ENCODE peak calls at places on chromosomes 11 and 22, in four cellular contexts. V is sigmoid colon, M is suprapubic skin, S is K562. K is an unnamed sample.

GRCh38 chr11:60953781-60954180 is 1.8 kb upstream of the SLC15A3 start:
- DNase-seq in S (no peak), V (no peak), M (peak; percentile 42), K (no peak)

GRCh38 chr11:88016392-88017020 is 158.7 kb downstream of the RAB38 start:
- DNase-seq in M (peak; percentile 75), S (peak; percentile 73), V (peak; percentile 83), K (peak; percentile 57)

GRCh38 chr11:67395555-67396257 is 3.9 kb downstream of the RAD9A start:
- DNase-seq in V (no peak), M (no peak), S (no peak), K (no peak)

GRCh38 chr11:29343465-29344333 is 673.1 kb downstream of the KCNA4 start:
- DNase-seq in S (peak; percentile 55), M (no peak), V (no peak), K (no peak)

GRCh38 chr11:104897891-104898684 is at the start of gene CASP12:
- DNase-seq in M (no peak), V (no peak), S (no peak), K (no peak)

GRCh38 chr22:29517215-29517908 is 36.2 kb downstream of the THOC5 start:
- DNase-seq in M (no peak), V (no peak), S (no peak), K (no peak)

GRCh38 chr22:26748845-26749244 is 91.5 kb downstream of the MIAT start:
- DNase-seq in M (no peak), V (no peak), S (no peak), K (no peak)

GRCh38 chr11:61830318-61831105 is 2.4 kb downstream of the FADS2 start:
- DNase-seq in M (no peak), V (no peak), S (no peak), K (no peak)

GRCh38 chr11:65920035-65920802 is 993 bp downstream of the DRAP1 start:
- DNase-seq in V (peak; percentile 74), M (peak; percentile 84), S (no peak), K (no peak)

GRCh38 chr11:79244175-79244804 is 196.5 kb downstream of the TENM4 start:
- DNase-seq in S (no peak), M (no peak), V (no peak), K (no peak)

GRCh38 chr11:118275184-118275583 is 11.1 kb upstream of the MPZL2 start:
- DNase-seq in S (no peak), V (no peak), M (no peak), K (no peak)

GRCh38 chr11:77361184-77361583 is 59.7 kb upstream of the GDPD4 start:
- DNase-seq in V (no peak), M (no peak), S (no peak), K (no peak)

GRCh38 chr22:20550057-20550817 is 42.8 kb downstream of the MED15 start:
- DNase-seq in S (no peak), V (peak; percentile 46), M (peak; percentile 48), K (no peak)

GRCh38 chr11:1784761-1785650 is 21.3 kb upstream of the CTSD start:
- DNase-seq in M (no peak), V (no peak), S (no peak), K (no peak)

GRCh38 chr11:75325713-75326438 is 25.6 kb downstream of the ARRB1 start:
- DNase-seq in S (no peak), M (no peak), V (peak; percentile 89), K (no peak)

GRCh38 chr11:94768602-94769511 is 701 bp downstream of the AMOTL1 start:
- DNase-seq in S (peak; percentile 57), V (peak; percentile 73), M (no peak), K (no peak)
- H3K4me3 ChIP-seq in S (peak overlapping the region; percentile 59), V (peak overlapping the region; percentile 95), M (peak overlapping the region; percentile 89), K (peak overlapping the region; percentile 84)

GRCh38 chr22:46631113-46631512 is 10.9 kb downstream of the GRAMD4 start:
- DNase-seq in V (no peak), S (no peak), M (no peak), K (no peak)
- TF ChIP-seq POLR2AphosphoS5 in V (no peak), S (no peak), M (no peak), K (no peak)

GRCh38 chr11:124672531-124673215 is 866 bp downstream of the SIAE start:
- DNase-seq in M (no peak), S (peak; percentile 27), V (no peak), K (no peak)
- H3K4me3 ChIP-seq in M (peak overlapping the region; percentile 82), S (peak overlapping the region; percentile 83), V (peak overlapping the region; percentile 72), K (peak overlapping the region; percentile 75)

DNA sequence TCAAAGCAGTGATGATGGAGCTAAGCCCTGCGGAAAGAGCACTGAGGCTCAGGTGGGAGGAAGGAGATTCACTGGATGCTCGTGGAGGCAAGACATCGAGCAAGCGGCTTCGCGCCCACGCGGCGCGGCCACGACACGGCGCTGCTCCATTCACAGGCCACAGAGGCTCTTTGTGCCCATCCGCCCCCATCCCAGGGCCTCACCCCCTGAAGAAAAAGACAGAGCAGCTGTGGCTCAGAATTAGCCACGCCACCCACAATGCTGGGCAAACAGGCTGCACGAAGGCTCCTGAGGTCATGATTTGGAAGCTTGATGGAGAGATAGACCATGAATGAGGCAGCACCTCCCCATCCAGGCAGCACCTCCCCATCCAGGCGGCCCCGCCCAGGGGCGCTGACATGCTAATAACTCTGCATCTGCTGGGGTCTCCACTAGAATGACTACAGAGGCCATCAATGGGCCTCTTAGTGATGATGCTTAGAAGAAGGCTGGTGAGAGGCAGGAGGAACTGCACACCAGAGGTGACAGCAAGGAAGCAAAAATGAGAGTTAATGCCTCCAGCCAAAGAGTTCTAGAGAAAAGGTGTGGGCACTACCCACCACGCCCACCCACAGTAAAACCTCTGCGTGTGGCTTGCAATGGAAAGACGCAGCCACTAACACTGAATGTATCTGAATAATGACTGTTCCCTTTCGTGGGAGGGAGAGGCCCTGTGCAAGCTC is 43.5 kb downstream of the MYH9 start:
- DNase-seq in M (no peak), S (no peak), V (no peak), K (no peak)
- TF ChIP-seq POLR2AphosphoS5 in M (no peak), S (no peak), V (no peak), K (no peak)

DNA sequence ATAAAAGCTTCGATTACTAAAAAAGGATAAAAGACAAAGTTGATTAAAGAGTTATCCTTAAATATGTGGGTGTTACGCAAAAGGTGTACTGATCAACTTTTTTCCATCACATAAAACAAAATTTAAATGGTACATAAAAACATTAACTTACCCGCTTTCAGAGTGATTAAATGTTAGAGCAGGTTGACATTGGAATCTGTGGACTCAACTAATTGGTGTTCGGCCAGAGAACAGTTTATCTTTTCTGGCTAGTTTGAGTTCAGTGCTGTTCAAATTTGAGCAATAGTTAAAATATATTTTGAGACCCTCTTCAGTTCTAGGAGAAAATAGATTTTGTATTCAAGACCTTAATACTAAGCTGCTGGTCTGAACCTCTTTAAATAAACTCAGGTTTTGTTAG is 56.1 kb downstream of the ATM start:
- DNase-seq in M (no peak), V (no peak), S (no peak), K (no peak)
- H3K4me3 ChIP-seq in M (no peak overlapping the region), V (no peak overlapping the region), S (no peak overlapping the region), K (peak overlapping the region; percentile 16)

DNA sequence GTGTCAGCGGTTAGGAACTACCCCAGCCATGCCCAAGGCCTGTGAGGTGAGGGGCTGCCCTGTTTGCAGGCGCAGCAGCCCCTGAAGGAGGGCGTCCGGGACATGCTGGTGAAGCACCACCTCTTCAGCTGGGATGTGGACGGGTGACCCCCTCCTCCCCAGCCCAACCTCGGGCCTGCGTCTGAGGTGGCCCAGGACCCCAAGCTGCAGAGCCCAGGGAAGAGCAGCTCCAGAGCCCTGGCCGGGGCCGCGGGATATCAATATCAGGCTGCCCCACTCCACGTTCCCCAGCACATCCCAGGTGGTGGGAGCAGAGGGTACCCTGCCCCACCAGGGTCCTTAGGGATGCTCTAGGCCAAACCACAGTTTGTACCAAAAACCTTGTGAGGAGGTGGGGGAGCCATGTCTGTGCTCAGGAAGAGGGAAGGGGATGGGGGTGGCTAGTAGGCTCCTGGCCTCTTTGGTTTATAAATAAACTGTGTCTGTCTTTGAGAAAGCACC is 39.3 kb downstream of the SGSM3 start:
- DNase-seq in M (peak; percentile 54), S (no peak), V (no peak), K (no peak)
- TF ChIP-seq POLR2AphosphoS5 in M (no peak), S (no peak), V (no peak), K (no peak)

DNA sequence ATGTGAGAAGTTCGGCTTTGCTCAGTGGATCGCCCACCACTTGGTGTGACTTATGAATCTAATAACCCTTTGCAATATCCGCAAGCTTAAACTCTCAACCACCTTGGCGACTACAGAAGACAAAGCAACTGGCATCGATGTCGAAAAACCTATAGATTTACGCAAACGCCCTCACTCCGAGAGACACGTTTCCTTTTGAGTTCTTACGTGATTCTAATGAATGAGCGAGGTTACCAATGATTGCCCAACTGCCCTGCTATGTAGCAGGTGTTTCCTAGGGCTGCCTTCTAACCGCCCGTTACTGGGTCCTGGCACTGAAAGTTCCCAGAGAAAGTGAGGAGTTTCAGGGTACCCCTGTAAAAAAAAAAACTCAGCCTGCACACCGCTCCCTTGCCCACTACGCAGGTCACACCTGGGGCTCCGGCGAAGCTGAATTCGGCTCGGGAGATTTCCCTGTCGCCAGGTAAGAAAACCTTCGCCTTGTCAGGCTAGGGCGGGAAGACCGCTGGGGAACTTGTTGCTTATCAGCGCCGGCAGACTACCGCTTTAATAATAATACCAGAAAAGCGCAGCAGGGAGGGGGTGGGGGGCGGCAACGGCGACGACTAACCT is 21.4 kb upstream of the BDNF start:
- DNase-seq in S (no peak), M (no peak), V (no peak), K (no peak)
- H3K4me3 ChIP-seq in S (no peak overlapping the region), M (peak overlapping the region; percentile 46), V (no peak overlapping the region), K (no peak overlapping the region)

GRCh38 chr22:21714784-21715183 is 20.8 kb downstream of the YPEL1 start:
- DNase-seq in V (no peak), M (no peak), S (no peak), K (no peak)

GRCh38 chr22:21713428-21714058 is 22.1 kb downstream of the YPEL1 start:
- DNase-seq in S (no peak), V (no peak), M (no peak), K (no peak)

GRCh38 chr22:21714059-21714770 is 21.4 kb downstream of the YPEL1 start:
- DNase-seq in M (no peak), S (peak; percentile 55), V (no peak), K (no peak)

GRCh38 chr22:21711851-21712250 is 23.7 kb downstream of the YPEL1 start:
- DNase-seq in V (no peak), M (no peak), S (no peak), K (no peak)

DNA sequence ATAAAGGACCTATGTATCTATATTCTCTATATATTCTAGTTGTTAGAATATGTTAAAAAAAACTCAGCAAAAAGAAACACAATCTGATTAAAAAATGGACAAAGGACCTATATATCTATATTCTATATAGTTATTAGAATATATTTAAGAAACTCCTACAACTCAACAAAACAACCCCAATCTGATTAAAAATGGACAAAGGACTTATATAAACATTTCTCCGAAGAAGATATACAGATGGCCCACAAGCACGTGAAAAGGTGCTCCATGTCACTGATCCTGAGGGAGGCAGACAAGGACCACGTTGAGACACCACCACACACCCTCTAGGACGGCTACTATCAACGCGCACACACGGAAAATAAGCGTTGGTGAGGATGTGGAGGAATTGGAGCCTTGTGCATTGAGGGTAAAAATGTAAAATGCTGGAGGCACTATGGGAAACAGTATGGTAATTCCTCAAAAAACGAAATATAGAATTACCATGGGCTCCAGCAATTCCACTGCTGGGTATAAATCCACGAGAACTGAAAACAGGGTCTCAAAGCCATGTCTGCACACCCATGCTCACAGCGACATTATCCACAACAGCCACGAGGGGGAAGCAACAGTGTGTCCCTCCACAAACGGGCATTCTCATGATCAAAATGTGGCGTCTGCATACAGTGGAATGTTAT is 22.7 kb downstream of the YPEL1 start:
- DNase-seq in M (no peak), S (peak; percentile 99), V (no peak), K (peak; percentile 32)
- TF ChIP-seq POLR2AphosphoS5 in M (no peak), S (no peak), V (peak; percentile 1), K (no peak)

K was measured in SK-N-MC.